ENCODE peak calls at places on chromosomes 2 and 18, in seven cellular contexts. One of them, this sample, is unnamed.
A peak's percentile ranks its signal among the peaks of the same experiment; 100 is the strongest.

GRCh38 chr2:77185052-77185451 is 337.1 kb downstream of the LRRTM4 start:
- DNase-seq in HCT116: no peak
- DNase-seq in MM.1S: no peak
- DNase-seq in A549: no peak
- DNase-seq in upper lobe of left lung: no peak
- DNase-seq in AG04450: no peak
- DNase-seq in heart right ventricle: no peak
- DNase-seq in this sample: no peak

GRCh38 chr2:239738159-239738558 is 287.0 kb downstream of the NDUFA10 start:
- DNase-seq in heart right ventricle: no peak
- DNase-seq in upper lobe of left lung: no peak
- DNase-seq in HCT116: no peak
- DNase-seq in MM.1S: no peak
- DNase-seq in AG04450: no peak
- DNase-seq in A549: no peak
- DNase-seq in this sample: no peak

GRCh38 chr2:144701259-144701658 is 181.3 kb upstream of the ZEB2 start:
- DNase-seq in A549: no peak
- DNase-seq in MM.1S: no peak
- DNase-seq in upper lobe of left lung: no peak
- DNase-seq in AG04450: no peak
- DNase-seq in HCT116: no peak
- DNase-seq in heart right ventricle: no peak
- DNase-seq in this sample: no peak

GRCh38 chr2:215437614-215438013 is 1.7 kb upstream of the FN1 start:
- DNase-seq in HCT116: no peak
- DNase-seq in AG04450: no peak
- DNase-seq in A549: no peak
- DNase-seq in MM.1S: no peak
- DNase-seq in heart right ventricle: no peak
- DNase-seq in upper lobe of left lung: no peak
- DNase-seq in this sample: no peak

GRCh38 chr2:88880441-88880953 is 189.0 kb downstream of the RPIA start:
- DNase-seq in A549: peak; percentile 65
- DNase-seq in heart right ventricle: peak; percentile 45
- DNase-seq in MM.1S: peak; percentile 79
- DNase-seq in AG04450: no peak
- DNase-seq in upper lobe of left lung: no peak
- DNase-seq in HCT116: peak; percentile 43
- DNase-seq in this sample: no peak

GRCh38 chr2:46502291-46502690 is 22.9 kb downstream of the TMEM247 start:
- DNase-seq in heart right ventricle: no peak
- DNase-seq in A549: no peak
- DNase-seq in AG04450: no peak
- DNase-seq in HCT116: no peak
- DNase-seq in MM.1S: no peak
- DNase-seq in upper lobe of left lung: no peak
- DNase-seq in this sample: no peak

GRCh38 chr2:167335627-167336026 is 447.3 kb downstream of the XIRP2 start:
- DNase-seq in A549: no peak
- DNase-seq in HCT116: no peak
- DNase-seq in AG04450: no peak
- DNase-seq in MM.1S: no peak
- DNase-seq in upper lobe of left lung: no peak
- DNase-seq in heart right ventricle: no peak
- DNase-seq in this sample: no peak

GRCh38 chr2:197363998-197364397 is 53.4 kb upstream of the ANKRD44 start:
- DNase-seq in HCT116: no peak
- DNase-seq in heart right ventricle: no peak
- DNase-seq in MM.1S: no peak
- DNase-seq in upper lobe of left lung: no peak
- DNase-seq in AG04450: no peak
- DNase-seq in A549: no peak
- DNase-seq in this sample: no peak

GRCh38 chr18:46712406-46712805 is 44.4 kb downstream of the ST8SIA5 start:
- DNase-seq in upper lobe of left lung: no peak
- DNase-seq in AG04450: no peak
- DNase-seq in heart right ventricle: peak; percentile 30
- DNase-seq in A549: no peak
- DNase-seq in HCT116: no peak
- DNase-seq in MM.1S: no peak
- DNase-seq in this sample: no peak

GRCh38 chr2:46334389-46335345 is 37.5 kb downstream of the EPAS1 start:
- DNase-seq in HCT116: no peak
- DNase-seq in heart right ventricle: no peak
- DNase-seq in MM.1S: no peak
- DNase-seq in upper lobe of left lung: no peak
- DNase-seq in A549: no peak
- DNase-seq in AG04450: peak; percentile 91
- DNase-seq in this sample: no peak

GRCh38 chr2:151381266-151381665 is 23.9 kb downstream of the TNFAIP6 start:
- DNase-seq in A549: no peak
- DNase-seq in HCT116: no peak
- DNase-seq in AG04450: no peak
- DNase-seq in MM.1S: no peak
- DNase-seq in upper lobe of left lung: no peak
- DNase-seq in heart right ventricle: no peak
- DNase-seq in this sample: no peak

GRCh38 chr2:199806179-199806578 is 44.8 kb downstream of the FTCDNL1 start:
- DNase-seq in AG04450: peak; percentile 68
- DNase-seq in HCT116: no peak
- DNase-seq in MM.1S: no peak
- DNase-seq in upper lobe of left lung: no peak
- DNase-seq in A549: no peak
- DNase-seq in heart right ventricle: no peak
- DNase-seq in this sample: no peak

GRCh38 chr2:39492095-39492590 is 55.1 kb upstream of the MAP4K3 start:
- DNase-seq in upper lobe of left lung: no peak
- DNase-seq in HCT116: no peak
- DNase-seq in heart right ventricle: no peak
- DNase-seq in AG04450: peak; percentile 89
- DNase-seq in A549: peak; percentile 80
- DNase-seq in MM.1S: peak; percentile 94
- DNase-seq in this sample: peak; percentile 94

GRCh38 chr2:45259144-45259543 is 249.9 kb upstream of the SIX2 start:
- DNase-seq in AG04450: no peak
- DNase-seq in MM.1S: no peak
- DNase-seq in upper lobe of left lung: peak; percentile 22
- DNase-seq in HCT116: no peak
- DNase-seq in heart right ventricle: no peak
- DNase-seq in A549: no peak
- DNase-seq in this sample: no peak

GRCh38 chr18:37294951-37295350 is 270.6 kb downstream of the CELF4 start:
- DNase-seq in AG04450: no peak
- DNase-seq in A549: peak; percentile 45
- DNase-seq in heart right ventricle: no peak
- DNase-seq in upper lobe of left lung: no peak
- DNase-seq in MM.1S: no peak
- DNase-seq in HCT116: no peak
- DNase-seq in this sample: no peak

GRCh38 chr2:9949992-9950520 is 1.4 kb upstream of the GRHL1 start:
- DNase-seq in A549: no peak
- DNase-seq in upper lobe of left lung: no peak
- DNase-seq in AG04450: no peak
- DNase-seq in heart right ventricle: no peak
- DNase-seq in MM.1S: no peak
- DNase-seq in HCT116: no peak
- DNase-seq in this sample: no peak
- H3K4me3 ChIP-seq in A549: no peak overlapping the region
- H3K4me3 ChIP-seq in upper lobe of left lung: no peak overlapping the region
- H3K4me3 ChIP-seq in AG04450: no peak overlapping the region
- H3K4me3 ChIP-seq in heart right ventricle: no peak overlapping the region
- H3K4me3 ChIP-seq in MM.1S: peak overlapping the region; percentile 59
- H3K4me3 ChIP-seq in HCT116: peak overlapping the region; percentile 43
- H3K4me3 ChIP-seq in this sample: no peak overlapping the region

GRCh38 chr2:28623582-28624405 is 127.8 kb upstream of the PPP1CB start:
- DNase-seq in MM.1S: no peak
- DNase-seq in HCT116: no peak
- DNase-seq in heart right ventricle: no peak
- DNase-seq in AG04450: no peak
- DNase-seq in upper lobe of left lung: no peak
- DNase-seq in A549: no peak
- DNase-seq in this sample: no peak

GRCh38 chr2:28626891-28627421 is 124.7 kb upstream of the PPP1CB start:
- DNase-seq in heart right ventricle: no peak
- DNase-seq in HCT116: no peak
- DNase-seq in A549: no peak
- DNase-seq in AG04450: peak; percentile 53
- DNase-seq in upper lobe of left lung: no peak
- DNase-seq in MM.1S: no peak
- DNase-seq in this sample: no peak

GRCh38 chr2:28624436-28624797 is 127.2 kb upstream of the PPP1CB start:
- DNase-seq in upper lobe of left lung: no peak
- DNase-seq in HCT116: no peak
- DNase-seq in heart right ventricle: no peak
- DNase-seq in AG04450: no peak
- DNase-seq in A549: no peak
- DNase-seq in MM.1S: no peak
- DNase-seq in this sample: no peak

GRCh38 chr2:28626376-28626775 is 125.3 kb upstream of the PPP1CB start:
- DNase-seq in heart right ventricle: no peak
- DNase-seq in HCT116: no peak
- DNase-seq in A549: no peak
- DNase-seq in AG04450: no peak
- DNase-seq in upper lobe of left lung: no peak
- DNase-seq in MM.1S: no peak
- DNase-seq in this sample: no peak

DNA sequence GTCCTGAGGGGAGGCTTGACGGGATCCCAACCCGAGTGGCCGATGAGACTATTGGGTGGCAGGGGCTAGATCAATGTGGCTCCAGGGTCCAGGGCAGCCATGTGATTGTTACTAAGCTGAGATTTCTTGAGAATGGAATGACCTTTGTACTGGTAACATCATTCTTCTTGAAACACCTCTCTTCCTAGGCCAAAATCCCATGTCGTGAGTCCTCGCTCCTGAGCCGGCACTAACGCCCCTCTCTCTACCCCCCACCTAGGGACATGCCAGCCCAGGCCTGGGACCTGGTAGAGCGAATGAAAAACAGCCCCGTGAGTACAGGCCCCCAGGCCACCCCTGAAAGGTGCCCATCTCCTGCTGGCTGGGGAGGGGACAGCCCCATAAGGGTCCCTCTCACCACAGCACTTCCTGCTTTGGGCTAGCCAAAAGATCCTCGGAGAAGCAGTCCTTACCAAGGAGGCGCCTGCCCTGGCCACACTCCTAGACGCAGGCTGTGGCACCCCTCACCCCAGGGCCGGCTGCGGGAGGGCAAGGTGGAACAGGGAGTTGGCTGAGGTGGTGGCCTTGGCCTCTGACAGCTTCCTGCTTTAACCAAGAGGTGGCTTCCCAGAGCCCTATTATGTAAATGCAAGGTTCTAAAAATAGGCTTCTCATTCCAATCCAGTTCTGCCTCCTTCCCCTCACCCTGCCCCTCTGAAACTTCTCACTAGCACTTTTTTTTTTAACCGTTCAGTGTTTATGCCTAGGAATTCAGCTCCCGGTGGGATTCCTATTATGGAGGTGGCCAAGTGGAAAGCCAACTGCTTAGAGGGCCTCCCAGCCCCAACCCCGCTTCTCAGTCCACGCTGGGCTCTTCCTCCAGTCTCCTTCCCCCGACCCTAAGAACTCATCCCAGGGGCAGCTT is 126.6 kb upstream of the PPP1CB start:
- DNase-seq in A549: no peak
- DNase-seq in AG04450: no peak
- DNase-seq in heart right ventricle: peak; percentile 61
- DNase-seq in HCT116: no peak
- DNase-seq in MM.1S: no peak
- DNase-seq in upper lobe of left lung: peak; percentile 85
- DNase-seq in this sample: no peak
- TF ChIP-seq CTCF in A549: no peak
- TF ChIP-seq CTCF in AG04450: no peak
- TF ChIP-seq CTCF in heart right ventricle: no peak
- TF ChIP-seq CTCF in HCT116: no peak
- TF ChIP-seq CTCF in MM.1S: no peak
- TF ChIP-seq CTCF in upper lobe of left lung: no peak
- TF ChIP-seq CTCF in this sample: no peak

GRCh38 chr2:163717993-163718680 is 17.7 kb downstream of the FIGN start:
- DNase-seq in HCT116: no peak
- DNase-seq in AG04450: no peak
- DNase-seq in A549: no peak
- DNase-seq in upper lobe of left lung: no peak
- DNase-seq in MM.1S: peak; percentile 48
- DNase-seq in heart right ventricle: no peak
- DNase-seq in this sample: no peak
- H3K4me3 ChIP-seq in HCT116: no peak overlapping the region
- H3K4me3 ChIP-seq in AG04450: no peak overlapping the region
- H3K4me3 ChIP-seq in A549: no peak overlapping the region
- H3K4me3 ChIP-seq in upper lobe of left lung: no peak overlapping the region
- H3K4me3 ChIP-seq in MM.1S: no peak overlapping the region
- H3K4me3 ChIP-seq in heart right ventricle: no peak overlapping the region
- H3K4me3 ChIP-seq in this sample: no peak overlapping the region

GRCh38 chr18:12604445-12605007 is 53.4 kb downstream of the SPIRE1 start:
- DNase-seq in A549: no peak
- DNase-seq in upper lobe of left lung: no peak
- DNase-seq in AG04450: no peak
- DNase-seq in heart right ventricle: no peak
- DNase-seq in MM.1S: no peak
- DNase-seq in HCT116: no peak
- DNase-seq in this sample: no peak
- TF ChIP-seq CTCF in A549: no peak
- TF ChIP-seq CTCF in upper lobe of left lung: no peak
- TF ChIP-seq CTCF in AG04450: no peak
- TF ChIP-seq CTCF in heart right ventricle: no peak
- TF ChIP-seq CTCF in MM.1S: no peak
- TF ChIP-seq CTCF in HCT116: peak; percentile 40
- TF ChIP-seq CTCF in this sample: no peak

GRCh38 chr2:241273552-241273988 is 41.9 kb downstream of the HDLBP start:
- DNase-seq in heart right ventricle: no peak
- DNase-seq in HCT116: no peak
- DNase-seq in MM.1S: no peak
- DNase-seq in AG04450: no peak
- DNase-seq in upper lobe of left lung: peak; percentile 40
- DNase-seq in A549: no peak
- DNase-seq in this sample: no peak
- H3K4me3 ChIP-seq in heart right ventricle: no peak overlapping the region
- H3K4me3 ChIP-seq in HCT116: no peak overlapping the region
- H3K4me3 ChIP-seq in MM.1S: no peak overlapping the region
- H3K4me3 ChIP-seq in AG04450: peak overlapping the region; percentile 84
- H3K4me3 ChIP-seq in upper lobe of left lung: no peak overlapping the region
- H3K4me3 ChIP-seq in A549: peak overlapping the region; percentile 98
- H3K4me3 ChIP-seq in this sample: no peak overlapping the region

This sample was measured in GM12864.